ENCODE peak calls at places on chromosomes 12 and 14, in nine cellular contexts. J is HCT116, I is PC-3, R is hepatocyte, N is neural progenitor cell, T is MM.1S, V is OCI-LY7, C is GM23248, G is SK-N-SH. Q is an unnamed sample.
A peak's percentile ranks its signal among the peaks of the same experiment; 100 is the strongest.

GRCh38 chr12:1934068-1934467 is 15.6 kb upstream of the CACNA2D4 start:
- DNase-seq in J (no peak), I (no peak), R (no peak), N (no peak), T (no peak), V (no peak), C (no peak), G (peak; percentile 13), Q (no peak)

GRCh38 chr14:63486729-63487128 is 56.4 kb downstream of the PPP2R5E start:
- DNase-seq in J (no peak), I (no peak), R (no peak), N (no peak), T (no peak), V (no peak), C (no peak), G (no peak), Q (no peak)

GRCh38 chr12:704516-705242 is 41.4 kb upstream of the NINJ2 start:
- DNase-seq in J (no peak), I (no peak), R (no peak), N (no peak), T (peak; percentile 31), V (no peak), C (no peak), G (no peak), Q (no peak)

GRCh38 chr12:108381793-108382436 is 42.8 kb upstream of the CMKLR1 start:
- DNase-seq in J (no peak), I (peak; percentile 35), R (peak; percentile 53), N (peak; percentile 84), T (peak; percentile 23), V (no peak), C (peak; percentile 53), G (no peak), Q (peak; percentile 68)

GRCh38 chr14:54722791-54723432 is 156.0 kb downstream of the SAMD4A start:
- DNase-seq in J (no peak), I (peak; percentile 79), R (peak; percentile 34), N (peak; percentile 56), T (no peak), V (peak; percentile 18), C (no peak), G (no peak), Q (peak; percentile 62)

GRCh38 chr12:108935165-108935564 is 55.3 kb downstream of the DAO start:
- DNase-seq in J (no peak), I (no peak), R (no peak), N (no peak), T (no peak), V (no peak), C (no peak), G (no peak), Q (no peak)

GRCh38 chr12:111339306-111339938 is 29.5 kb downstream of the PHETA1 start:
- DNase-seq in J (no peak), I (no peak), R (no peak), N (no peak), T (no peak), V (no peak), C (no peak), G (no peak), Q (no peak)

GRCh38 chr14:61350871-61351270 is 29.5 kb downstream of the PRKCH start:
- DNase-seq in J (no peak), I (no peak), R (no peak), N (no peak), T (no peak), V (no peak), C (no peak), G (no peak), Q (no peak)

DNA sequence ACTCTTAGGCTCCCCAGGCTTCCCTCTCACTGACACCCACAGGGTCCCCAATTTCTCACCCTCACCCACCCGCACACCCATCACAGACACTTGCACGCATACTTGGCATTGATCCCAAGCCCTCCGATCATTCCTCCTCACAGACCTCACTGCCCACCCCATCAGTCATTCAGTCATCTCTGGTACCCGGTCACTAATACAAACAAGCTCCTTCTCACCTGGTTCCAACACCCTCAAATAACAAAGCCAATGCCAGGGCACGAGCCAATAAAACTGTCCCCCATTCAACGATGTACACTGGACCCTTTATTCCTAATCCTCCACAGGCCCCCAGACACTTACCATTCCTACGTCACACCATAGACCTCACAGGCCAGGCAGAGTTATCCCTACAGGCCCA is 2.3 kb downstream of the ZNF605 start:
- DNase-seq in J (no peak), I (no peak), R (no peak), N (no peak), T (no peak), V (no peak), C (no peak), G (no peak), Q (no peak)
- H3K4me3 ChIP-seq in J (no peak overlapping the region), I (no peak overlapping the region), R (no peak overlapping the region), N (no peak overlapping the region), T (no peak overlapping the region), V (no peak overlapping the region), C (no peak overlapping the region), G (no peak overlapping the region), Q (no peak overlapping the region)

GRCh38 chr12:42091769-42092168 is 52.9 kb downstream of the GXYLT1 start:
- DNase-seq in J (peak; percentile 10), I (no peak), R (no peak), N (peak; percentile 2), T (no peak), V (no peak), C (peak; percentile 16), G (no peak), Q (no peak)
- TF ChIP-seq EZH2phosphoT487 in J (no peak), I (no peak), R (no peak), N (no peak), T (no peak), V (no peak), C (no peak), G (no peak), Q (no peak)

GRCh38 chr14:32006267-32007110 is 70.6 kb upstream of the ARHGAP5 start:
- DNase-seq in J (no peak), I (peak; percentile 85), R (peak; percentile 61), N (no peak), T (no peak), V (no peak), C (no peak), G (no peak), Q (no peak)
- H3K4me3 ChIP-seq in J (no peak overlapping the region), I (no peak overlapping the region), R (no peak overlapping the region), N (no peak overlapping the region), T (no peak overlapping the region), V (no peak overlapping the region), C (no peak overlapping the region), G (no peak overlapping the region), Q (no peak overlapping the region)

GRCh38 chr12:116798719-116799118 is 60.6 kb downstream of the RNFT2 start:
- DNase-seq in J (no peak), I (no peak), R (no peak), N (no peak), T (no peak), V (no peak), C (no peak), G (no peak), Q (no peak)

GRCh38 chr12:116800918-116801317 is 62.8 kb downstream of the RNFT2 start:
- DNase-seq in J (no peak), I (no peak), R (no peak), N (no peak), T (no peak), V (peak; percentile 23), C (no peak), G (no peak), Q (no peak)

GRCh38 chr12:116794725-116795124 is 56.6 kb downstream of the RNFT2 start:
- DNase-seq in J (no peak), I (no peak), R (no peak), N (no peak), T (no peak), V (no peak), C (no peak), G (no peak), Q (no peak)

GRCh38 chr12:116799955-116800354 is 61.8 kb downstream of the RNFT2 start:
- DNase-seq in J (no peak), I (no peak), R (no peak), N (no peak), T (no peak), V (peak; percentile 36), C (no peak), G (no peak), Q (no peak)

GRCh38 chr12:116797885-116798284 is 59.8 kb downstream of the RNFT2 start:
- DNase-seq in J (no peak), I (no peak), R (no peak), N (no peak), T (no peak), V (no peak), C (no peak), G (no peak), Q (no peak)
- TF ChIP-seq EZH2phosphoT487 in J (no peak), I (no peak), R (no peak), N (no peak), T (no peak), V (no peak), C (no peak), G (no peak), Q (no peak)

DNA sequence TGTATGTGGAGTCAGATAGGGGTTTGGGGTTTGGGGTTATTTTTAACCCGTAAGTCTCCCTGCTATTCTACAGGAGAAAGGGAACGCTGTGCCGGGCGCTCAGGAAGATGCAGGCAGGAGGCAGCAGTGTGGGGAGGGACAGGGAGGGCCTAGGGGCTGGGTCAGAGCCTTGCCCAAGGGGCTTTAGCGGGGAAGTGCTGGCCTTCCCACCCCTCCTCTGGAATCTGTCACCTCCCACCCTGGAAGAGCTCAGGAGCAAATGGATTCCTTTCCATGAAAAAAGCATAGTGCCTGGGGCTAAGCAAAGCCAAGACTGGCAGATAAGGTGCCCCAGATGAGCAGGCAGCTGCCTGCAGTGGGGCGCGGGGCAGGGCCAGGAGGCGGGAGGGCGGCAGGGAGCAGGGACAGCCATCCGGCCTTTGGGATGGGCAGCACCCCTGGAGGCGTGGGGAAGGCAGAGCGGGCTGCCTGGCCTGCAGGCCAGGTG is 7.3 kb upstream of the INF2 start:
- DNase-seq in J (no peak), I (peak; percentile 58), R (no peak), N (peak; percentile 72), T (no peak), V (no peak), C (no peak), G (peak; percentile 81), Q (peak; percentile 89)
- H3K4me3 ChIP-seq in J (peak overlapping the region; percentile 48), I (peak overlapping the region; percentile 62), R (no peak overlapping the region), N (peak overlapping the region; percentile 17), T (no peak overlapping the region), V (no peak overlapping the region), C (peak overlapping the region; percentile 63), G (no peak overlapping the region), Q (peak overlapping the region; percentile 48)

DNA sequence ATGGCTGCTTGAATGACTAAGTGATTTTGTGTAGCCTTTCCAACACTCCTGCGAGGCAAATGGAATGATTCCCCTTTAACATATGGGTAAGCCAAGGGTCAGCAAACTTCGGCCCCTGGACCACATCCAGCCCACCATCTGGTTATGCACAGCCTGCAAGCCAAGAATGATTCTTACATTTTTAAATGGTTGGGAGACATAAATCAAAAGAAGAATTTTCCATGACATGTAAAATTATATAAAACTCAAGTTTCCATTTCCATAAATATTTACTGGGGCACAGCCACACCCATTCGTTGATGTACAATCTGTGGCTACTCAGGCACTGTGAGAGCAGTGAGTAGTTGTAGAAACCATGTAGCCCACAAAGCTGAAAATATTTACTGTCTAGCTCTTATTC is 9.0 kb downstream of the SLC8B1 start:
- DNase-seq in J (no peak), I (no peak), R (no peak), N (no peak), T (no peak), V (no peak), C (peak; percentile 55), G (no peak), Q (no peak)
- TF ChIP-seq EZH2phosphoT487 in J (no peak), I (no peak), R (no peak), N (no peak), T (no peak), V (no peak), C (no peak), G (no peak), Q (no peak)

GRCh38 chr12:71804505-71804904 is 35.1 kb upstream of the TBC1D15 start:
- DNase-seq in J (no peak), I (no peak), R (no peak), N (peak; percentile 50), T (no peak), V (no peak), C (no peak), G (no peak), Q (peak; percentile 77)
- H3K4me3 ChIP-seq in J (no peak overlapping the region), I (no peak overlapping the region), R (no peak overlapping the region), N (no peak overlapping the region), T (no peak overlapping the region), V (no peak overlapping the region), C (no peak overlapping the region), G (no peak overlapping the region), Q (no peak overlapping the region)